ENCODE peak calls at places on chromosomes 2 and 18, in seven cellular contexts. Q, I, D, V, C, R and G are unnamed samples.

GRCh38 chr2:53129851-53130250 is 637.8 kb upstream of the CHAC2 start:
- DNase-seq in D (peak; percentile 79), V (no peak), C (peak; percentile 83), R (no peak), I (no peak), Q (no peak), G (no peak)

GRCh38 chr2:158115202-158115783 is 13.6 kb downstream of the UPP2 start:
- DNase-seq in C (no peak), R (no peak), Q (no peak), D (no peak), I (no peak), V (no peak), G (no peak)

GRCh38 chr2:231917280-231918088 is 8.7 kb downstream of the NPPC start:
- DNase-seq in I (no peak), D (no peak), R (no peak), Q (no peak), C (peak; percentile 16), V (no peak), G (no peak)

GRCh38 chr2:11187083-11187619 is 31.9 kb downstream of the SLC66A3 start:
- DNase-seq in R (no peak), Q (no peak), V (no peak), D (peak; percentile 68), C (peak; percentile 77), I (no peak), G (no peak)

GRCh38 chr18:48472610-48473009 is 63.4 kb upstream of the ZBTB7C start:
- DNase-seq in V (no peak), Q (no peak), D (no peak), R (no peak), I (no peak), C (peak; percentile 61), G (no peak)

GRCh38 chr2:234989183-234989701 is 37.4 kb downstream of the SH3BP4 start:
- DNase-seq in I (no peak), Q (no peak), V (peak; percentile 64), R (peak; percentile 89), C (peak; percentile 46), D (peak; percentile 75), G (peak; percentile 81)

GRCh38 chr2:145010635-145011034 is 490.7 kb upstream of the ZEB2 start:
- DNase-seq in R (no peak), C (no peak), D (no peak), I (no peak), Q (no peak), V (no peak), G (no peak)

GRCh38 chr2:7031424-7032245 is 114.4 kb downstream of the RNF144A start:
- DNase-seq in V (no peak), C (peak; percentile 71), R (no peak), Q (peak; percentile 62), D (peak; percentile 18), I (no peak), G (no peak)

GRCh38 chr2:188159484-188159883 is 132.2 kb upstream of the GULP1 start:
- DNase-seq in I (no peak), C (no peak), D (no peak), R (no peak), V (no peak), Q (no peak), G (no peak)

GRCh38 chr2:197433770-197434438 is 924 bp downstream of the SF3B1 start:
- DNase-seq in V (no peak), C (no peak), Q (no peak), I (no peak), D (peak; percentile 17), R (no peak), G (no peak)

GRCh38 chr2:212712991-212713390 is 174.4 kb upstream of the ERBB4 start:
- DNase-seq in D (no peak), I (no peak), Q (no peak), C (no peak), V (no peak), R (no peak), G (no peak)

GRCh38 chr2:43539991-43540860 is 55.6 kb downstream of the THADA start:
- DNase-seq in D (peak; percentile 82), Q (no peak), C (peak; percentile 96), V (no peak), R (peak; percentile 75), I (no peak), G (peak; percentile 38)

GRCh38 chr2:99772766-99773331 is 283.0 kb upstream of the REV1 start:
- DNase-seq in V (no peak), Q (no peak), I (no peak), R (no peak), D (no peak), C (no peak), G (no peak)

GRCh38 chr2:99032786-99033185 is 96.8 kb upstream of the CRACDL start:
- DNase-seq in R (no peak), V (no peak), C (no peak), I (no peak), Q (no peak), D (no peak), G (no peak)

GRCh38 chr2:47429795-47430194 is 26.8 kb downstream of the MSH2 start:
- DNase-seq in V (no peak), Q (no peak), R (no peak), D (peak; percentile 47), C (peak; percentile 64), I (no peak), G (no peak)

GRCh38 chr2:202178342-202178958 is 59.9 kb downstream of the SUMO1 start:
- DNase-seq in Q (peak; percentile 30), D (peak; percentile 81), I (no peak), C (peak; percentile 77), R (peak; percentile 31), V (peak; percentile 1), G (peak; percentile 39)

GRCh38 chr18:30499721-30500120 is 542.8 kb downstream of the DSC3 start:
- DNase-seq in R (no peak), D (no peak), Q (no peak), C (no peak), V (no peak), I (no peak), G (no peak)

GRCh38 chr18:3903341-3903740 is 453.4 kb downstream of the TGIF1 start:
- DNase-seq in D (peak; percentile 94), C (peak; percentile 47), Q (no peak), R (no peak), I (no peak), V (no peak), G (no peak)

GRCh38 chr18:62388855-62389760 is 64.0 kb downstream of the TNFRSF11A start:
- DNase-seq in C (no peak), D (no peak), V (no peak), Q (no peak), I (no peak), R (no peak), G (no peak)

GRCh38 chr18:49013961-49014604 is 63.3 kb upstream of the SMAD7 start:
- DNase-seq in I (no peak), D (no peak), C (no peak), V (no peak), Q (no peak), R (no peak), G (peak; percentile 18)

GRCh38 chr2:134647607-134648256 is 71.1 kb downstream of the TMEM163 start:
- DNase-seq in V (no peak), C (no peak), D (no peak), Q (no peak), R (no peak), I (no peak), G (no peak)

GRCh38 chr2:216626168-216626874 is 6.9 kb upstream of the IGFBP2 start:
- DNase-seq in R (no peak), D (no peak), Q (no peak), I (no peak), V (no peak), C (no peak), G (no peak)